ENCODE peak calls at places on chromosome 19, in eight cellular contexts. R is stimulated activated CD8-positive, alpha-beta memory T cell treated with anti-CD3 and anti-CD28 coated beads, Interleukin-4, amount 100 ng/mL, for 24 hours; M is left ventricle myocardium superior; V is neuronal stem cell; I is left cardiac atrium; Y is left lung; U is HTR-8/SVneo; Q is frontal cortex. H is an unnamed sample.
A peak's percentile ranks its signal among the peaks of the same experiment; 100 is the strongest.

GRCh38 chr19:58279042-58279924 is 528 bp downstream of the ZNF8 start:
- DNase-seq in Q (peak; percentile 21), U (peak; percentile 71), M (peak; percentile 89), V (no peak), Y (peak; percentile 76), I (peak; percentile 92), R (peak; percentile 30), H (no peak)

GRCh38 chr19:13122275-13122878 is 4.3 kb downstream of the NACC1 start:
- DNase-seq in I (no peak), V (no peak), Y (no peak), R (no peak), M (no peak), Q (no peak), U (no peak), H (no peak)

GRCh38 chr19:55109527-55110291 is 7.7 kb downstream of the PPP1R12C start:
- DNase-seq in Q (no peak), I (no peak), Y (no peak), U (no peak), R (no peak), V (no peak), M (no peak), H (no peak)

GRCh38 chr19:14555918-14556661 is 15.8 kb downstream of the NDUFB7 start:
- DNase-seq in R (no peak), I (no peak), U (no peak), M (no peak), V (no peak), Q (no peak), Y (no peak), H (no peak)

GRCh38 chr19:7159105-7159933 is 89.8 kb downstream of the ZNF557 start:
- DNase-seq in M (peak; percentile 80), Q (no peak), V (no peak), Y (peak; percentile 53), R (no peak), U (peak; percentile 52), I (peak; percentile 74), H (peak; percentile 89)

GRCh38 chr19:58407658-58408151 is 744 bp upstream of the ZNF584 start:
- DNase-seq in V (no peak), M (no peak), Y (no peak), Q (no peak), I (no peak), U (no peak), R (no peak), H (no peak)

GRCh38 chr19:53971608-53972007 is 8.9 kb downstream of the CACNG8 start:
- DNase-seq in I (no peak), U (no peak), R (no peak), Q (no peak), M (no peak), V (no peak), Y (peak; percentile 40), H (peak; percentile 60)

GRCh38 chr19:1284979-1285736 is 515 bp upstream of the EFNA2 start:
- DNase-seq in V (no peak), M (no peak), Q (no peak), I (no peak), R (no peak), Y (no peak), U (no peak), H (no peak)

GRCh38 chr19:8240274-8241229 is 31.4 kb downstream of the CERS4 start:
- DNase-seq in U (peak; percentile 99), R (peak; percentile 47), M (peak; percentile 94), V (peak; percentile 79), Q (peak; percentile 53), I (peak; percentile 90), Y (peak; percentile 94), H (peak; percentile 90)

GRCh38 chr19:32041681-32042292 is 303.6 kb upstream of the ZNF507 start:
- DNase-seq in I (peak; percentile 35), R (no peak), U (no peak), Y (peak; percentile 43), Q (peak; percentile 7), M (peak; percentile 52), V (peak; percentile 57), H (no peak)

GRCh38 chr19:50628551-50628950 is 11.1 kb downstream of the SYT3 start:
- DNase-seq in I (no peak), Q (no peak), R (no peak), Y (no peak), U (no peak), V (no peak), M (no peak), H (no peak)

GRCh38 chr19:38506723-38507550 is 73.4 kb downstream of the RYR1 start:
- DNase-seq in Q (no peak), R (peak; percentile 24), Y (peak; percentile 92), M (peak; percentile 63), U (peak; percentile 65), V (peak; percentile 48), I (peak; percentile 86), H (peak; percentile 89)

GRCh38 chr19:33957804-33958203 is 161.1 kb downstream of the KCTD15 start:
- DNase-seq in V (no peak), Q (no peak), Y (no peak), U (no peak), M (no peak), I (no peak), R (no peak), H (no peak)

GRCh38 chr19:51138549-51138979 is 3.5 kb upstream of the SIGLEC7 start:
- DNase-seq in R (no peak), M (peak; percentile 65), Q (no peak), I (peak; percentile 62), U (no peak), Y (peak; percentile 76), V (no peak), H (peak; percentile 91)

GRCh38 chr19:54426291-54426918 is 11.1 kb downstream of the TTYH1 start:
- DNase-seq in Y (no peak), M (no peak), R (no peak), Q (peak; percentile 24), V (no peak), U (no peak), I (no peak), H (no peak)

GRCh38 chr19:18850560-18851375 is 19.0 kb downstream of the UPF1 start:
- DNase-seq in R (no peak), Q (no peak), M (no peak), Y (no peak), U (no peak), I (peak; percentile 13), V (no peak), H (no peak)

GRCh38 chr19:52170304-52170703 is 1.1 kb downstream of the ZNF836 start:
- DNase-seq in R (no peak), M (no peak), V (no peak), U (no peak), I (no peak), Y (no peak), Q (no peak), H (no peak)

GRCh38 chr19:45323671-45324081 is 1.0 kb upstream of the CKM start:
- DNase-seq in R (no peak), Q (no peak), U (no peak), I (peak; percentile 77), V (no peak), M (peak; percentile 89), Y (no peak), H (no peak)

GRCh38 chr19:16216744-16217670 is 19.3 kb downstream of the AP1M1 start:
- DNase-seq in Y (no peak), R (no peak), Q (no peak), V (no peak), M (no peak), U (no peak), I (no peak), H (peak; percentile 36)

GRCh38 chr19:31450696-31451095 is 101.5 kb upstream of the TSHZ3 start:
- DNase-seq in Q (no peak), R (no peak), I (no peak), Y (no peak), U (no peak), M (no peak), V (no peak), H (no peak)